ENCODE peak calls at places on chromosome 22, in ten cellular contexts. W, V, A, I, F, M, L, Z, X and D are unnamed samples.

GRCh38 chr22:37260939-37261338 is 16.9 kb upstream of the RAC2 start:
- DNase-seq in M (peak), A (peak), I (no peak), V (peak), X (no peak), Z (peak), W (no peak), L (peak), F (peak), D (peak)

GRCh38 chr22:42418811-42419243 is 13.4 kb downstream of the NFAM1 start:
- DNase-seq in V (no peak), L (no peak), I (no peak), Z (no peak), X (no peak), A (no peak), F (no peak), W (no peak), M (no peak), D (no peak)

GRCh38 chr22:46070215-46070721 is 80.1 kb upstream of the PPARA start:
- DNase-seq in V (no peak), W (no peak), Z (peak), F (no peak), I (no peak), M (peak), A (no peak), X (no peak), L (no peak), D (no peak)

GRCh38 chr22:50677493-50678217 is 5.0 kb downstream of the SHANK3 start:
- DNase-seq in F (no peak), V (no peak), X (no peak), L (peak), Z (no peak), A (no peak), I (no peak), W (no peak), M (no peak), D (no peak)

GRCh38 chr22:24466831-24467249 is 28.3 kb upstream of the UPB1 start:
- DNase-seq in W (no peak), X (no peak), F (no peak), Z (no peak), V (no peak), M (no peak), L (no peak), I (no peak), A (peak), D (peak)

GRCh38 chr22:49894321-49895072 is 23.7 kb downstream of the ALG12 start:
- DNase-seq in A (no peak), X (no peak), Z (no peak), V (no peak), I (no peak), L (no peak), M (no peak), W (no peak), F (no peak), D (no peak)

GRCh38 chr22:23789121-23789520 is 2.4 kb downstream of the SMARCB1 start:
- DNase-seq in I (peak), Z (no peak), V (no peak), A (no peak), W (no peak), M (peak), F (no peak), X (no peak), L (no peak), D (no peak)

GRCh38 chr22:28048529-28048928 is 129.5 kb upstream of the PITPNB start:
- DNase-seq in A (no peak), M (no peak), L (no peak), W (no peak), X (no peak), F (no peak), V (no peak), Z (no peak), I (no peak), D (no peak)

GRCh38 chr22:30005213-30005857 is 74.9 kb upstream of the HORMAD2 start:
- DNase-seq in M (peak), F (peak), A (peak), I (peak), L (peak), V (peak), X (peak), W (peak), Z (peak), D (peak)

GRCh38 chr22:26636296-26636695 is 14.5 kb downstream of the CRYBA4 start:
- DNase-seq in F (no peak), X (no peak), L (no peak), W (no peak), M (no peak), V (no peak), A (no peak), I (no peak), Z (no peak), D (no peak)

GRCh38 chr22:20244744-20245576 is 23.2 kb downstream of the RTN4R start:
- DNase-seq in L (peak), V (peak), W (no peak), M (no peak), F (peak), Z (peak), X (no peak), I (no peak), A (no peak), D (no peak)

GRCh38 chr22:24977370-24978230 is 25.1 kb downstream of the KIAA1671 start:
- DNase-seq in Z (peak), M (no peak), F (no peak), X (no peak), I (no peak), W (no peak), L (no peak), V (no peak), A (no peak), D (peak)